ENCODE peak calls at places on chromosomes 4 and X, in four cellular contexts. Z is neural progenitor cell, A is left ventricle myocardium inferior, D is fibroblast of pulmonary artery. Y is an unnamed sample.

GRCh38 chr4:154602404-154603020 is 9.9 kb downstream of the FGG start:
- DNase-seq in D (no peak), Z (no peak), A (no peak), Y (peak; percentile 19)

GRCh38 chr4:44447563-44448504 is 775 bp downstream of the KCTD8 start:
- DNase-seq in D (peak; percentile 41), Z (peak; percentile 74), A (peak; percentile 23), Y (peak; percentile 2)

GRCh38 chr4:145557720-145558119 is 61.5 kb upstream of the MMAA start:
- DNase-seq in D (peak; percentile 82), Z (peak; percentile 76), A (peak; percentile 41), Y (peak; percentile 71)

GRCh38 chr4:40763228-40763716 is 13.5 kb downstream of the NSUN7 start:
- DNase-seq in D (peak; percentile 22), A (no peak), Z (no peak), Y (peak; percentile 47)

GRCh38 chr4:136001791-136002190 is 1530.5 kb downstream of the PCDH18 start:
- DNase-seq in D (no peak), Z (no peak), A (no peak), Y (no peak)

GRCh38 chrX:13377537-13377936 is 57.7 kb upstream of the ATXN3L start:
- DNase-seq in A (no peak), D (peak; percentile 90), Z (no peak), Y (peak; percentile 97)

GRCh38 chr4:21986312-21986711 is 37.7 kb upstream of the KCNIP4 start:
- DNase-seq in D (no peak), A (no peak), Z (no peak), Y (no peak)

GRCh38 chr4:12118651-12119213 is 690.0 kb upstream of the HS3ST1 start:
- DNase-seq in A (no peak), Z (no peak), D (peak; percentile 91), Y (peak; percentile 38)

GRCh38 chrX:41108684-41109205 is 23.5 kb downstream of the USP9X start:
- DNase-seq in D (no peak), A (no peak), Z (peak; percentile 11), Y (no peak)

GRCh38 chr4:86368433-86368832 is 8.6 kb upstream of the MAPK10 start:
- DNase-seq in D (no peak), A (no peak), Z (no peak), Y (no peak)

GRCh38 chr4:119172223-119172622 is 36.6 kb downstream of the MYOZ2 start:
- DNase-seq in A (no peak), D (no peak), Z (no peak), Y (peak; percentile 57)

GRCh38 chr4:3822230-3822947 is 56.2 kb downstream of the ADRA2C start:
- DNase-seq in D (peak; percentile 10), A (no peak), Z (no peak), Y (no peak)

GRCh38 chr4:120960868-120961267 is 38.3 kb upstream of the PRDM5 start:
- DNase-seq in A (no peak), Z (no peak), D (no peak), Y (no peak)

GRCh38 chr4:168367065-168367464 is 48.5 kb upstream of the DDX60 start:
- DNase-seq in A (no peak), Z (no peak), D (no peak), Y (no peak)

GRCh38 chr4:16843831-16844508 is 54.5 kb downstream of the LDB2 start:
- DNase-seq in D (peak; percentile 83), Z (no peak), A (no peak), Y (peak; percentile 90)

GRCh38 chrX:31232506-31232905 is 160.7 kb upstream of the FTHL17 start:
- DNase-seq in Z (peak; percentile 37), D (no peak), A (no peak), Y (no peak)

DNA sequence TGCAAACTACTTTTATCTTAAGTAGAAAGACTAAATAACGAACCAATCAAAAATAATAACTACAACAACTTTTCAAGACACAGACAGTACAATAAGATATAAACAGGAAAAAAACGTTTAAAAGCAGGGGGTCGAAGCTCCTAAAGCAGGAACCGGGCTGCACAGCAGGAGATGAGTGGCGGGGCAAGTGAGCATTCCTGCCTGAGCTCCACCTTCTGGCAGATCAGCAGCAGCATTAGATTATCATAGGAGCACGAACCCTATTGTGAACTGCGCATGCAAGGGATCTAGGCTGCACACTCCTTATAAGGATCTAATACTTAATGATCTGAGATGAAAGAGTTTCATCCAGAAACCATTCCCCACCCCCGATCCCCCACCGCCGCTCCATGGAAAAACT is 146.2 kb downstream of the TEX11 start:
- DNase-seq in Z (peak; percentile 11), D (no peak), A (no peak), Y (no peak)
- TF ChIP-seq CTCF in Z (no peak), D (no peak), A (no peak), Y (no peak)

DNA sequence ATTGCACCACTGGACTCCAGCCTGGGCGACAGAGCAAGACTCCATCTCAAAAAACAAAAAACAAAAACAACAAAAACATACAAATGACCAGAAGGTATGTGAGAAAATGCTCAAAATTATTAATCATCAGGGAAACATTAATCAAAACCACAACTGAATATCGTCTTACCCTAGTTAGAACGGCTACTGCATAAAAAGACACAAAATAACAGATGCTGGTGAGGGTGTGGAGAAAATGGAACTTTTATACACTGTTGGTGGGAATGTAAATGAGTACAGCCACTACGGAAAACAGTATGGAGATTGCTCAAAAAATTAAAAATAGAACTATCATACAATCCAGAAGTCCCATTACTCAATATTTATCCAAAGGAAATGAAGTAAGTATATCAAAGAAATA is 27.4 kb downstream of the IQCM start:
- DNase-seq in Z (no peak), D (no peak), A (no peak), Y (no peak)
- TF ChIP-seq CTCF in Z (no peak), D (no peak), A (no peak), Y (no peak)

DNA sequence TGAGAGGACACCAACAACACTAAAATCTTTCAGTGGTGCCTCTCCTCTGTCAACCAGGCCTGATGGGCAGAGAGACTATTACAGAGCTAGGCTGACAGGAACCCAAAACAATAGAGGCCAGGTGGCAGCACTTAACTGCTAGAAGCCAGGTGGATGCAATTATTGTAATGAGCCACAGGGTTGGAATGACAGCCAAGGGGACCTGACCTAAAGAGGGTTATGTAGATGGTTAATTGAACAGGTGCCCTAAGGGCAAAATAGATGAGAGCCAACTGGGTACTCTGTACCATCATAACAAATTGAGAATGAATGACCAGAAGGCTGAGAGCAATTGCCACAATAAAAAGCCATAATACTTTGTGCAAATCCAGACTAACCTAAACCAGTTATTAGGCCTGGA is 24.7 kb upstream of the FRAS1 start:
- DNase-seq in Z (no peak), A (no peak), D (no peak), Y (no peak)
- TF ChIP-seq CTCF in Z (no peak), A (peak; percentile 9), D (no peak), Y (no peak)

GRCh38 chrX:93259029-93259428 is 414.3 kb downstream of the NAP1L3 start:
- DNase-seq in Z (no peak), A (no peak), D (no peak), Y (no peak)
- TF ChIP-seq CTCF in Z (peak; percentile 37), A (no peak), D (no peak), Y (no peak)

GRCh38 chrX:101347859-101348451 is 587 bp downstream of the TIMM8A start:
- DNase-seq in A (no peak), D (peak; percentile 29), Z (no peak), Y (peak; percentile 22)

GRCh38 chrX:101348452-101349222 is at the start of gene TIMM8A:
- DNase-seq in D (peak; percentile 69), Z (peak; percentile 70), A (peak; percentile 79), Y (peak; percentile 64)
- TF ChIP-seq CTCF in D (no peak), Z (no peak), A (no peak), Y (no peak)

GRCh38 chr4:158170691-158171455 is 2.0 kb downstream of the GASK1B start:
- DNase-seq in Z (no peak), A (peak; percentile 85), D (peak; percentile 60), Y (peak; percentile 63)
- TF ChIP-seq CTCF in Z (peak; percentile 45), A (peak; percentile 85), D (peak; percentile 38), Y (peak; percentile 54)

DNA sequence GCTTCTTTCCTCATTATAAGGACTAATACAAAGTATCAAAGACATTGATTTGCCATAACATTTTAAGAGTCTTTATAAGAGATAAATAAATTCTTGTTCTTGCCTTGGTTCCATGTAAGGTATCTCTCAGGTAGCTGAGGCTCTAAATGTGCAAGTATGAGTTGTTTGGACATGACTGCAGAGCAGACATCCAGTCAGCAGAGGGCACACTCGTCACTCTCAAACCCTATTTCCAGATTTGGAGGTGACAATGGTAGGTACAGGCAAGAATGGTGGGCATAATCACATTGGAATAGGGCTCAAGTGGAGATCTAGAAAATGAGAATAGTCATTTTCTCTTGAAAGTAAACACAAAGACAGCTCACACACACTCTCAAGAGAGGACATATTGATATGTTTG is 133.3 kb upstream of the ZIC3 start:
- DNase-seq in D (no peak), A (no peak), Z (peak; percentile 51), Y (no peak)
- TF ChIP-seq CTCF in D (no peak), A (no peak), Z (peak; percentile 65), Y (no peak)

DNA sequence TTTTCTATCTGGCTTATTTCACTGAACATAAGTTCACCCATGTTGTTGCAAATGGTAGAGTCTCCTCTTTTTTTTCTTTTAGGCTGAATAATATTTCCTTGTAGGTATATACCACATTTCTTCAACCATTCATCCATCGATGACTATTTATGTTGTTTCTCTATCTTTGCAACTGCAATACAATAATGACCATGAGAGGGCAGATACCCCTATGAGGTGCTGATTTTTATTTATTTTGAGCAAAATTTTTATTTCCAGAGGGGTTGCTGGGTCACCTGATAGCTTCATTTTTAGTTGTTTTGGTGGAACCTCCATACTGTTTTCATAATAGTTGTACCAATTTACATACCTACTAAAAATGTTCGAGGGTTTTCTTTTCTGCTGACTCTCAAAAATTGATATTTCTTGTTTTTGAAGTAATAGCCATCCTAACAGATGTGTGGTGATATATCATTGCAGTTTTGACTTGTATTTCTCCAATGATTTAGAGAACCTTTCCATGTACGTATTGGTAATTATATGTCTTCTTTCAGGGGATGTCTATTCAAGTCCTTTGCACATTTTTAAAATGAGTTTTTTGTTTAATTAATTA is 1697.0 kb downstream of the PCDH7 start:
- DNase-seq in D (peak; percentile 12), A (no peak), Z (no peak), Y (no peak)
- TF ChIP-seq CTCF in D (peak; percentile 48), A (no peak), Z (peak; percentile 36), Y (peak; percentile 22)

DNA sequence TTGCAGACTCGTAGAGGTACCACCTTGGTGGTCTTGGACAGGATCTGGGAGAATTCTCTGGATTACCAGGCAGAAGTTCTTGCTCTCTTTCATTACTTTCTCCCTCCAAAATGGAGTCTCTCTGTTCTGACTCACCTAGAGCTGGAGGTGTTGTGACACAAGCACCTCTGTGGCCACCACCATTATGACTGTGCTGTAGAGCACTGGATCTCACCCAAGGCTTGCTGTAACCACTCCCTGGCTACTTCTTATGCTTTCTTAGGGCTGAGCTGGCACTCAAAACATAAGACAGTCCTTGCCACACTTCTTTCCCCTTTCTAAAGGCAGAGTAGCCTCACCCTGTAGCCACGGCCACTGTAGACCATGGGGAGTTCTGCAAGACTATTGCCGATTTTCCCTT is 296.6 kb upstream of the DIPK2B start:
- DNase-seq in D (no peak), Z (no peak), A (no peak), Y (peak; percentile 51)
- TF ChIP-seq CTCF in D (no peak), Z (no peak), A (no peak), Y (no peak)

GRCh38 chrX:9988762-9989161 is 21.6 kb downstream of the CLDN34 start:
- DNase-seq in A (no peak), Z (no peak), D (peak; percentile 44), Y (peak; percentile 23)
- TF ChIP-seq CTCF in A (peak; percentile 48), Z (peak; percentile 20), D (peak; percentile 50), Y (peak; percentile 50)

Y was measured in fibroblast of mammary gland.